ENCODE peak calls at places on chromosomes 3 and 15, in four cellular contexts. N, U, K and L are unnamed samples.

GRCh38 chr3:141179983-141180382 is 51.6 kb upstream of the PXYLP1 start:
- DNase-seq in N (no peak), U (no peak), K (no peak), L (no peak)

GRCh38 chr3:194522579-194523046 is 35.8 kb upstream of the ATP13A3 start:
- DNase-seq in N (no peak), U (no peak), K (peak), L (no peak)

GRCh38 chr15:77862651-77863104 is 214.8 kb downstream of the TBC1D2B start:
- DNase-seq in N (no peak), U (no peak), K (no peak), L (no peak)

GRCh38 chr3:187212705-187213104 is 15.4 kb downstream of the RTP1 start:
- DNase-seq in N (no peak), U (no peak), K (no peak), L (no peak)

GRCh38 chr3:95775486-95776094 is 1038.8 kb upstream of the EPHA6 start:
- DNase-seq in N (no peak), U (no peak), K (no peak), L (no peak)

GRCh38 chr3:53075743-53076140 is 29.9 kb upstream of the SFMBT1 start:
- DNase-seq in N (no peak), U (no peak), K (no peak), L (no peak)

GRCh38 chr3:141087071-141087824 is 36.1 kb downstream of the SPSB4 start:
- DNase-seq in N (no peak), U (no peak), K (no peak), L (no peak)

GRCh38 chr3:178767558-178767957 is 231.3 kb downstream of the KCNMB2 start:
- DNase-seq in N (no peak), U (no peak), K (no peak), L (no peak)

GRCh38 chr3:56422316-56422715 is 46.0 kb downstream of the ERC2 start:
- DNase-seq in N (no peak), U (no peak), K (no peak), L (no peak)

GRCh38 chr3:57227204-57227929 is at the start of gene APPL1:
- DNase-seq in N (peak), U (peak), K (peak), L (peak)